ENCODE peak calls at places on chromosomes 3 and 15, in five cellular contexts. U is HFF-Myc; D is CD8-positive, alpha-beta T cell; M is epithelial cell of esophagus; K is osteocyte. H is an unnamed sample.

GRCh38 chr3:8441969-8442559 is 59.6 kb upstream of the LMCD1 start:
- DNase-seq in M (peak), D (no peak), K (no peak), U (peak), H (peak)

GRCh38 chr3:58519668-58520402 is 17.2 kb downstream of the ACOX2 start:
- DNase-seq in D (no peak), M (no peak), K (no peak), U (no peak), H (no peak)

GRCh38 chr15:36278219-36278618 is 301.2 kb upstream of the CDIN1 start:
- DNase-seq in D (no peak), M (peak), U (no peak), K (no peak), H (no peak)

GRCh38 chr15:85826756-85827515 is 32.2 kb upstream of the KLHL25 start:
- DNase-seq in U (no peak), D (no peak), M (peak), K (no peak), H (no peak)

GRCh38 chr3:138072816-138073215 is 42.6 kb downstream of the DZIP1L start:
- DNase-seq in K (no peak), U (no peak), M (no peak), D (no peak), H (no peak)

GRCh38 chr3:39273119-39273518 is 6.7 kb downstream of the CX3CR1 start:
- DNase-seq in K (no peak), D (no peak), U (no peak), M (no peak), H (no peak)

GRCh38 chr15:26738996-26739395 is 33.9 kb downstream of the GABRB3 start:
- DNase-seq in K (no peak), D (no peak), M (no peak), U (no peak), H (no peak)

GRCh38 chr15:55900019-55900418 is 93.4 kb downstream of the NEDD4 start:
- DNase-seq in M (no peak), U (no peak), K (no peak), D (no peak), H (no peak)

GRCh38 chr15:42306681-42307080 is 33.4 kb upstream of the TMEM87A start:
- DNase-seq in K (no peak), M (no peak), U (no peak), D (no peak), H (no peak)

GRCh38 chr3:71461749-71462483 is 121.6 kb downstream of the FOXP1 start:
- DNase-seq in K (no peak), U (peak), D (no peak), M (peak), H (no peak)

GRCh38 chr15:63870403-63871209 is 36.9 kb upstream of the HERC1 start:
- DNase-seq in M (peak), K (peak), D (no peak), U (peak), H (no peak)

GRCh38 chr15:75360391-75360790 is 8.0 kb downstream of the MAN2C1 start:
- DNase-seq in M (no peak), D (no peak), K (no peak), U (no peak), H (no peak)

GRCh38 chr3:8183627-8184026 is 318.0 kb upstream of the LMCD1 start:
- DNase-seq in M (no peak), U (no peak), D (no peak), K (no peak), H (no peak)

GRCh38 chr15:74252291-74253080 is 16.4 kb downstream of the CCDC33 start:
- DNase-seq in D (no peak), M (peak), U (no peak), K (no peak), H (no peak)

GRCh38 chr3:13005301-13005700 is 67.9 kb downstream of the IQSEC1 start:
- DNase-seq in U (no peak), M (no peak), D (no peak), K (no peak), H (no peak)

GRCh38 chr3:18443670-18444596 is 18.8 kb upstream of the SATB1 start:
- DNase-seq in U (no peak), D (peak), K (no peak), M (no peak), H (peak)

GRCh38 chr3:37661615-37662306 is 199.9 kb upstream of the CTDSPL start:
- DNase-seq in M (no peak), U (no peak), D (no peak), K (no peak), H (no peak)

GRCh38 chr3:46679681-46680080 is 13.8 kb downstream of the ALS2CL start:
- DNase-seq in K (no peak), U (no peak), D (no peak), M (no peak), H (no peak)

GRCh38 chr3:196141866-196142673 is 60.2 kb upstream of the TFRC start:
- DNase-seq in K (no peak), D (no peak), U (no peak), M (peak), H (no peak)

GRCh38 chr15:76340198-76340801 is 3.7 kb downstream of the ISL2 start:
- DNase-seq in D (peak), K (no peak), M (no peak), U (no peak), H (peak)

GRCh38 chr3:194328080-194328571 is 23.0 kb downstream of the CPN2 start:
- DNase-seq in U (no peak), M (peak), D (no peak), K (no peak), H (no peak)

GRCh38 chr3:133662256-133662773 is 574 bp upstream of the TOPBP1 start:
- DNase-seq in M (peak), D (peak), K (no peak), U (no peak), H (no peak)

GRCh38 chr15:62932436-62932835 is 110.1 kb upstream of the TPM1 start:
- DNase-seq in K (no peak), D (no peak), M (no peak), U (peak), H (no peak)

GRCh38 chr3:175692256-175692655 is 833.1 kb downstream of the NAALADL2 start:
- DNase-seq in K (no peak), M (no peak), U (no peak), D (no peak), H (no peak)

GRCh38 chr3:177356113-177356512 is 158.8 kb upstream of the TBL1XR1 start:
- DNase-seq in U (no peak), K (no peak), M (no peak), D (no peak), H (no peak)

GRCh38 chr3:129277829-129278271 is 820 bp upstream of the HMCES start:
- DNase-seq in D (no peak), M (peak), K (no peak), U (no peak), H (peak)

GRCh38 chr3:108959017-108959416 is 5.3 kb upstream of the GUCA1C start:
- DNase-seq in U (no peak), D (no peak), M (peak), K (no peak), H (no peak)

GRCh38 chr3:33798113-33798417 is 365 bp upstream of the PDCD6IP start:
- DNase-seq in K (no peak), U (no peak), D (no peak), M (no peak), H (no peak)

GRCh38 chr3:71341721-71342120 is 241.8 kb downstream of the FOXP1 start:
- DNase-seq in K (no peak), M (peak), D (no peak), U (peak), H (no peak)

DNA sequence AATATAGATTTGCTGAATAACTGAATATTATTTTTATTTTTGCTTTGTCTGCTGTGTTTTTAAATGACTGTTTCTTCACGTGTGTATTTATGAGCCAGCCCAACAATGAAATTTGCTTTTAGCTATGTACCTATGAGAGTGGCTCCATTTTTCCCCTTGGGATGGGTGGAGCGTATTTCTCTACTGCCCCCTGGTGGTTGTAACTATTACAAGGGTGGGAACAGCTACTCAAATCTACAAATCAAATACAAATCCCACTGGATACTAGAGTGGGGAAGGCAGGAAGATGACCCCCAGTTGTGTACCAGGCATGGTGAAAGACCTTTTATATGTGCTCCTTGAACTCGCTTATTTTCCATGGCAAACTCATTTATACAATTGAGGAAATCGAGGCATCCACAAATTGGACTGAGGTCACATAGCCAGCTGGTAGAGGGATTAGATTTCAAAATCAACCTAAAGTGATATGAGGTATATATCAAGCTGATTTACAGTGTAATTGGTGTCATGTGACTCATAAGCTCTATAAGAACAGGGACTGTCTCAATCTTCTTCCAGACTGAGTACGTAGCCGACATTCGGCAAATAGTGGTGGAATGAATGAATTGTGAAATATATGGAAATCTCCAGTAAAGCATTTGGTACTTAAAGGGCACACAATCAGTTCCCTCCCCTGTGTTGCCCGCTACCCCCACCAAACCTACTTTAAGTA is 69.5 kb upstream of the VEPH1 start:
- DNase-seq in U (no peak), M (peak), D (no peak), K (no peak), H (peak)
- TF ChIP-seq CTCF in U (peak), M (peak), D (peak), K (peak), H (peak)

GRCh38 chr3:119595639-119596329 is 1.9 kb upstream of the PLA1A start:
- DNase-seq in K (no peak), D (no peak), M (peak), U (no peak), H (no peak)
- TF ChIP-seq CTCF in K (no peak), D (no peak), M (no peak), U (no peak), H (no peak)

GRCh38 chr3:55549172-55549571 is 62.1 kb upstream of the WNT5A start:
- DNase-seq in U (peak), D (no peak), K (no peak), M (no peak), H (no peak)
- TF ChIP-seq CTCF in U (peak), D (no peak), K (peak), M (no peak), H (peak)

GRCh38 chr15:79863886-79864285 is 32.9 kb downstream of the MTHFS start:
- DNase-seq in K (no peak), U (no peak), M (peak), D (no peak), H (no peak)

GRCh38 chr15:79853492-79854328 is 43.1 kb downstream of the MTHFS start:
- DNase-seq in U (peak), M (peak), K (no peak), D (peak), H (peak)

GRCh38 chr15:79858469-79858868 is 38.3 kb downstream of the MTHFS start:
- DNase-seq in U (no peak), M (no peak), K (no peak), D (no peak), H (no peak)
- TF ChIP-seq CTCF in U (no peak), M (no peak), K (peak), D (no peak), H (peak)

DNA sequence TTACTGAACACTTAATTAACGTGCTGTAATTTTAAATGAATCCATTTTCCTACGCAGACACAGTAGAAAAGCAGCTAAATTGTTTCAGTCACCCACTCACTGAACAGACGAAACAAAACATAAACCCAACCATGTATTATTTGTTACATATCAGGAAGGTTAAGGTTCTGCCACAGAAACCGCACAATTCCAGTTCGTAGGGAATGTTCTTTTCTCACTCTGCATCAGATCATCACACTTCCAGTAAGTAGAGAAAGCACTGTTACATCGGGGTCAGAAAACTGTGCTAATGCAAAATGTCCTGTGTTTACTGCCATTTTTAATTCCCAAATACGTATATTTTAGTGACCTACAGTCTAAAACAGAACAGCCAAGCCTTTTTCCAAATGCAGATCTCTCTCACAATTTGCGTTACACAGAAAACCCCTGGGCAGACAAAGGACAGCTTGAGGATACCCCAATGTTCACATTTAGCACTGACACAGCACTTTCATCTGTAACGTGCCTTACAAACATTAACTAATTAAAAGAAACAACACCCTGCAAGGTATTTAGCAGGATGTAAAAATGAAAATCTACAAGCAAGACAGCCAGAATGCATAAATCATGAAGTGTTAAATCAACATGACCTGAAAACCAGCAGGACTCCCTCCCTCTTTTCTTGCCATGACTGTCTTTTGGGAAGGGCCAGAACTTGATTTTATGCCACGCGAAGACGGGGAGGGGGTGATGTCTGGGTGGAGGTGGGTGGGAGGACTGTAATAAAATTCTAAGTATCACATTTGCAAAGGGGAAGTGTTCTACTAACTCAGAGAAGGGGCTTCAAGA is 34.8 kb upstream of the SKIL start:
- DNase-seq in M (no peak), D (no peak), K (no peak), U (no peak), H (no peak)
- TF ChIP-seq CTCF in M (no peak), D (no peak), K (no peak), U (no peak), H (no peak)

DNA sequence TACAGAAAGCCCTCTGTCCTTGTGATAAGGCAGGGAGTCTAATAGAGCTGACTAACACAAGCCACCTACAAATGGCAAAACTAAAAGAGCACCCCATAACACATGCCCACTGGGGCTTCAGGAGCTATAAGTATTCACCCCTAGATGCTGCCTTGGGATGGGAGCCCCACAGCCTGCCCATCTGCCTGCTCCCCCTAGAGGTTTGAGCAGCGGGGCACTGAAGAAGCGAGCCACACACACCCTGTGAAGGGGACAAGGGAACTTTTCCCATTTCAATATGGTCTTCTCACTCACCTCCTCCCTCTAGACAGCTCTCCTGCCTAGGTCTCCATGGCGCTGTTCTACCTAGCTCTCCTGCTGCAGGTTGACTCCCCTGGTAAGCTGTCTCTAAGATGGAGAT is 261.0 kb downstream of the SHQ1 start:
- DNase-seq in U (no peak), M (no peak), D (no peak), K (no peak), H (no peak)
- TF ChIP-seq CTCF in U (peak), M (no peak), D (no peak), K (no peak), H (no peak)

GRCh38 chr3:64651791-64652241 is 36.0 kb downstream of the ADAMTS9 start:
- DNase-seq in D (no peak), U (no peak), K (no peak), M (no peak), H (no peak)
- TF ChIP-seq CTCF in D (no peak), U (no peak), K (no peak), M (no peak), H (no peak)

GRCh38 chr3:112734718-112735350 is 93.9 kb upstream of the CCDC80 start:
- DNase-seq in K (no peak), D (peak), M (peak), U (peak), H (peak)
- TF ChIP-seq CTCF in K (peak), D (peak), M (peak), U (peak), H (peak)